ENCODE peak calls at places on chromosomes 13 and 19, in seven cellular contexts. One of them, this sample, is unnamed.

GRCh38 chr19:49830766-49831165 is 12.7 kb downstream of the MED25 start:
- DNase-seq in AG04450: no peak
- DNase-seq in endothelial cell: no peak
- DNase-seq in neural progenitor cell: no peak
- DNase-seq in NCI-H69: no peak
- DNase-seq in nucleus accumbens: no peak
- DNase-seq in transverse colon: no peak
- DNase-seq in this sample: no peak

GRCh38 chr13:50884270-50884669 is 25.3 kb upstream of the RNASEH2B start:
- DNase-seq in neural progenitor cell: no peak
- DNase-seq in transverse colon: no peak
- DNase-seq in NCI-H69: no peak
- DNase-seq in nucleus accumbens: no peak
- DNase-seq in endothelial cell: no peak
- DNase-seq in AG04450: no peak
- DNase-seq in this sample: no peak

GRCh38 chr19:33814181-33815165 is 17.8 kb downstream of the KCTD15 start:
- DNase-seq in AG04450: no peak
- DNase-seq in NCI-H69: no peak
- DNase-seq in neural progenitor cell: no peak
- DNase-seq in endothelial cell: no peak
- DNase-seq in transverse colon: no peak
- DNase-seq in nucleus accumbens: no peak
- DNase-seq in this sample: no peak

GRCh38 chr19:6752257-6753177 is 13.0 kb downstream of the TRIP10 start:
- DNase-seq in transverse colon: peak
- DNase-seq in AG04450: no peak
- DNase-seq in neural progenitor cell: peak
- DNase-seq in nucleus accumbens: no peak
- DNase-seq in NCI-H69: no peak
- DNase-seq in endothelial cell: peak
- DNase-seq in this sample: no peak

GRCh38 chr19:10961073-10961762 is 388 bp downstream of the SMARCA4 start:
- DNase-seq in endothelial cell: peak
- DNase-seq in neural progenitor cell: peak
- DNase-seq in nucleus accumbens: peak
- DNase-seq in AG04450: no peak
- DNase-seq in NCI-H69: no peak
- DNase-seq in transverse colon: peak
- DNase-seq in this sample: no peak

GRCh38 chr19:3516675-3517207 is 10.6 kb downstream of the FZR1 start:
- DNase-seq in neural progenitor cell: no peak
- DNase-seq in NCI-H69: peak
- DNase-seq in transverse colon: peak
- DNase-seq in AG04450: no peak
- DNase-seq in nucleus accumbens: peak
- DNase-seq in endothelial cell: no peak
- DNase-seq in this sample: peak

GRCh38 chr19:30449191-30449590 is 77.0 kb downstream of the ZNF536 start:
- DNase-seq in endothelial cell: no peak
- DNase-seq in AG04450: no peak
- DNase-seq in neural progenitor cell: no peak
- DNase-seq in transverse colon: no peak
- DNase-seq in nucleus accumbens: no peak
- DNase-seq in NCI-H69: no peak
- DNase-seq in this sample: no peak

GRCh38 chr13:67366533-67366932 is 136.4 kb upstream of the PCDH9 start:
- DNase-seq in NCI-H69: peak
- DNase-seq in AG04450: no peak
- DNase-seq in neural progenitor cell: no peak
- DNase-seq in nucleus accumbens: no peak
- DNase-seq in endothelial cell: no peak
- DNase-seq in transverse colon: no peak
- DNase-seq in this sample: no peak

GRCh38 chr19:29798783-29799182 is 13.0 kb upstream of the CCNE1 start:
- DNase-seq in NCI-H69: no peak
- DNase-seq in neural progenitor cell: no peak
- DNase-seq in AG04450: no peak
- DNase-seq in transverse colon: no peak
- DNase-seq in nucleus accumbens: no peak
- DNase-seq in endothelial cell: no peak
- DNase-seq in this sample: no peak